ENCODE peak calls at places on chromosomes 13 and 19, in seven cellular contexts. One of them, this sample, is unnamed.
A peak's percentile ranks its signal among the peaks of the same experiment; 100 is the strongest.

GRCh38 chr19:13035820-13036365 is 40.6 kb downstream of the NFIX start:
- DNase-seq in astrocyte of the spinal cord: no peak
- DNase-seq in neural crest cell: no peak
- DNase-seq in AG09319: no peak
- DNase-seq in retinal pigment epithelial cell: no peak
- DNase-seq in fibroblast of mammary gland: no peak
- DNase-seq in uterus: no peak
- DNase-seq in this sample: no peak

GRCh38 chr19:51690359-51691121 is 2.6 kb upstream of the SPACA6 start:
- DNase-seq in neural crest cell: no peak
- DNase-seq in retinal pigment epithelial cell: peak; percentile 41
- DNase-seq in uterus: peak; percentile 85
- DNase-seq in AG09319: no peak
- DNase-seq in fibroblast of mammary gland: peak; percentile 60
- DNase-seq in astrocyte of the spinal cord: peak; percentile 83
- DNase-seq in this sample: peak; percentile 75

GRCh38 chr13:68927387-68928026 is 1180.1 kb upstream of the ATXN8OS start:
- DNase-seq in neural crest cell: peak; percentile 16
- DNase-seq in uterus: no peak
- DNase-seq in fibroblast of mammary gland: peak; percentile 2
- DNase-seq in AG09319: no peak
- DNase-seq in retinal pigment epithelial cell: peak; percentile 7
- DNase-seq in astrocyte of the spinal cord: peak; percentile 44
- DNase-seq in this sample: no peak

GRCh38 chr13:98403076-98403475 is 173.8 kb downstream of the STK24 start:
- DNase-seq in uterus: no peak
- DNase-seq in fibroblast of mammary gland: no peak
- DNase-seq in astrocyte of the spinal cord: no peak
- DNase-seq in retinal pigment epithelial cell: no peak
- DNase-seq in neural crest cell: no peak
- DNase-seq in AG09319: no peak
- DNase-seq in this sample: no peak

GRCh38 chr13:20616059-20616797 is 49.3 kb downstream of the IFT88 start:
- DNase-seq in uterus: no peak
- DNase-seq in AG09319: peak; percentile 32
- DNase-seq in retinal pigment epithelial cell: no peak
- DNase-seq in fibroblast of mammary gland: peak; percentile 91
- DNase-seq in astrocyte of the spinal cord: peak; percentile 85
- DNase-seq in neural crest cell: no peak
- DNase-seq in this sample: no peak

GRCh38 chr13:33261426-33262068 is 24.0 kb downstream of the STARD13 start:
- DNase-seq in neural crest cell: no peak
- DNase-seq in retinal pigment epithelial cell: no peak
- DNase-seq in uterus: peak; percentile 35
- DNase-seq in AG09319: no peak
- DNase-seq in astrocyte of the spinal cord: no peak
- DNase-seq in fibroblast of mammary gland: no peak
- DNase-seq in this sample: no peak

GRCh38 chr19:18408053-18408476 is 10.6 kb upstream of the LRRC25 start:
- DNase-seq in astrocyte of the spinal cord: no peak
- DNase-seq in uterus: no peak
- DNase-seq in fibroblast of mammary gland: no peak
- DNase-seq in neural crest cell: no peak
- DNase-seq in AG09319: no peak
- DNase-seq in retinal pigment epithelial cell: no peak
- DNase-seq in this sample: no peak

GRCh38 chr13:93709511-93710244 is 483.1 kb downstream of the GPC6 start:
- DNase-seq in AG09319: peak; percentile 29
- DNase-seq in retinal pigment epithelial cell: no peak
- DNase-seq in neural crest cell: no peak
- DNase-seq in astrocyte of the spinal cord: peak; percentile 22
- DNase-seq in uterus: no peak
- DNase-seq in fibroblast of mammary gland: no peak
- DNase-seq in this sample: no peak

GRCh38 chr13:21657538-21657937 is 13.3 kb upstream of the FGF9 start:
- DNase-seq in uterus: no peak
- DNase-seq in AG09319: no peak
- DNase-seq in astrocyte of the spinal cord: peak; percentile 56
- DNase-seq in fibroblast of mammary gland: peak; percentile 76
- DNase-seq in neural crest cell: no peak
- DNase-seq in retinal pigment epithelial cell: no peak
- DNase-seq in this sample: no peak

GRCh38 chr13:51998723-51999471 is 12.4 kb downstream of the ATP7B start:
- DNase-seq in neural crest cell: no peak
- DNase-seq in astrocyte of the spinal cord: no peak
- DNase-seq in retinal pigment epithelial cell: no peak
- DNase-seq in AG09319: no peak
- DNase-seq in fibroblast of mammary gland: no peak
- DNase-seq in uterus: no peak
- DNase-seq in this sample: no peak

GRCh38 chr13:84032116-84032515 is 149.8 kb upstream of the SLITRK1 start:
- DNase-seq in AG09319: no peak
- DNase-seq in astrocyte of the spinal cord: peak; percentile 14
- DNase-seq in uterus: no peak
- DNase-seq in fibroblast of mammary gland: peak; percentile 12
- DNase-seq in neural crest cell: no peak
- DNase-seq in retinal pigment epithelial cell: no peak
- DNase-seq in this sample: no peak

GRCh38 chr19:39765091-39766076 is 13.3 kb upstream of the LEUTX start:
- DNase-seq in fibroblast of mammary gland: peak; percentile 56
- DNase-seq in retinal pigment epithelial cell: peak; percentile 3
- DNase-seq in AG09319: no peak
- DNase-seq in neural crest cell: peak; percentile 76
- DNase-seq in astrocyte of the spinal cord: peak; percentile 29
- DNase-seq in uterus: peak; percentile 17
- DNase-seq in this sample: peak; percentile 46

GRCh38 chr19:41540041-41540695 is 35.8 kb upstream of the CEACAM21 start:
- DNase-seq in astrocyte of the spinal cord: no peak
- DNase-seq in fibroblast of mammary gland: no peak
- DNase-seq in neural crest cell: no peak
- DNase-seq in retinal pigment epithelial cell: no peak
- DNase-seq in AG09319: no peak
- DNase-seq in uterus: no peak
- DNase-seq in this sample: no peak

GRCh38 chr13:69809152-69809551 is 298.5 kb upstream of the ATXN8OS start:
- DNase-seq in AG09319: no peak
- DNase-seq in neural crest cell: no peak
- DNase-seq in uterus: no peak
- DNase-seq in fibroblast of mammary gland: no peak
- DNase-seq in retinal pigment epithelial cell: no peak
- DNase-seq in astrocyte of the spinal cord: no peak
- DNase-seq in this sample: no peak

GRCh38 chr13:93355094-93355493 is 128.5 kb downstream of the GPC6 start:
- DNase-seq in AG09319: no peak
- DNase-seq in retinal pigment epithelial cell: no peak
- DNase-seq in fibroblast of mammary gland: no peak
- DNase-seq in neural crest cell: no peak
- DNase-seq in uterus: no peak
- DNase-seq in astrocyte of the spinal cord: no peak
- DNase-seq in this sample: no peak

GRCh38 chr19:13181747-13182388 is 31.7 kb downstream of the IER2 start:
- DNase-seq in AG09319: no peak
- DNase-seq in neural crest cell: no peak
- DNase-seq in fibroblast of mammary gland: peak; percentile 60
- DNase-seq in retinal pigment epithelial cell: no peak
- DNase-seq in astrocyte of the spinal cord: peak; percentile 64
- DNase-seq in uterus: peak; percentile 64
- DNase-seq in this sample: peak; percentile 43

GRCh38 chr13:47603365-47603764 is 397.7 kb downstream of the SUCLA2 start:
- DNase-seq in neural crest cell: no peak
- DNase-seq in AG09319: no peak
- DNase-seq in astrocyte of the spinal cord: peak; percentile 48
- DNase-seq in retinal pigment epithelial cell: no peak
- DNase-seq in uterus: no peak
- DNase-seq in fibroblast of mammary gland: peak; percentile 44
- DNase-seq in this sample: no peak

DNA sequence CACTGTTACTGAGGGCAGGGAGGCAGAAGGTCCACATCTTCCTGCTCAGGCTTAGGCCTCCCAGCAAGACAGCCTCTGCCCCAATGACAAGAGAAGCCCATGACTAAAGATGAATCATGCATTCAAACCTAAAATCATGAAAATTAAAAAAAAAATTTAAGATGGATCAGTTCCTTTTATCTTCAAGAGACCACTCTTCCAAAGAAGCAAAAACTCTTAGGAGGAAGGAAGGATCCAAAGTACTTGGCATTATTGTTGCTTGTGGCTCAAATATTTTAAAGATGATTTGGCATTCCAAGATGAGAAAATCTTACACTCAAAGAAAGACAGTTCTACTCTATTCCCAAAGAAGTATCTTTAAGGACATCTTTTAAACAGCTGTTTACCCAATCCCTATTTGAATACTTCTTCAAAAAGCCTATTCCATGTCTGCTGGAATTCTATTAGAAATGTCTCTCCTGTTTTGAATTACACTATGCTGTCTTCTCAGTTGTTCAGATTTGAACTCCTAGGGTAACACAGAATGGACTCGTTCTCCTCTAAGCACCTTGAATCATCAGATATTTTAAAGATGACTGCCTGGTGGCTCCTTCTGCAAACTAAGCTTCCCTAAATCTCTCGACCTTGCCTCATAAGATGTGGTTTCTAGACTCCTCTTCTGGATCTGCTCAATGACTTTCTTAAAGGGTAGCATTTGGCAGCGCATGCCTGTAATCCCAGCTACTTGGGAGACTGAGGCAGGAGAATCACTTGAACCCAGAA is 7.0 kb downstream of the SERP2 start:
- DNase-seq in neural crest cell: no peak
- DNase-seq in retinal pigment epithelial cell: no peak
- DNase-seq in uterus: no peak
- DNase-seq in AG09319: no peak
- DNase-seq in fibroblast of mammary gland: peak; percentile 59
- DNase-seq in astrocyte of the spinal cord: peak; percentile 30
- DNase-seq in this sample: no peak
- TF ChIP-seq CTCF in neural crest cell: no peak
- TF ChIP-seq CTCF in retinal pigment epithelial cell: no peak
- TF ChIP-seq CTCF in uterus: no peak
- TF ChIP-seq CTCF in AG09319: no peak
- TF ChIP-seq CTCF in fibroblast of mammary gland: no peak
- TF ChIP-seq CTCF in astrocyte of the spinal cord: no peak
- TF ChIP-seq CTCF in this sample: no peak

GRCh38 chr19:7933828-7934725 is 8.1 kb upstream of the CTXN1 start:
- DNase-seq in neural crest cell: no peak
- DNase-seq in fibroblast of mammary gland: no peak
- DNase-seq in astrocyte of the spinal cord: no peak
- DNase-seq in uterus: no peak
- DNase-seq in retinal pigment epithelial cell: no peak
- DNase-seq in AG09319: no peak
- DNase-seq in this sample: no peak
- TF ChIP-seq CTCF in neural crest cell: peak; percentile 7
- TF ChIP-seq CTCF in fibroblast of mammary gland: no peak
- TF ChIP-seq CTCF in astrocyte of the spinal cord: no peak
- TF ChIP-seq CTCF in uterus: no peak
- TF ChIP-seq CTCF in retinal pigment epithelial cell: no peak
- TF ChIP-seq CTCF in AG09319: no peak
- TF ChIP-seq CTCF in this sample: no peak

GRCh38 chr19:3440082-3440481 is 40.2 kb downstream of the SMIM24 start:
- DNase-seq in neural crest cell: no peak
- DNase-seq in retinal pigment epithelial cell: no peak
- DNase-seq in AG09319: no peak
- DNase-seq in uterus: no peak
- DNase-seq in astrocyte of the spinal cord: no peak
- DNase-seq in fibroblast of mammary gland: peak; percentile 41
- DNase-seq in this sample: no peak
- TF ChIP-seq CTCF in neural crest cell: peak; percentile 47
- TF ChIP-seq CTCF in retinal pigment epithelial cell: peak; percentile 53
- TF ChIP-seq CTCF in AG09319: peak; percentile 31
- TF ChIP-seq CTCF in uterus: no peak
- TF ChIP-seq CTCF in astrocyte of the spinal cord: peak; percentile 47
- TF ChIP-seq CTCF in fibroblast of mammary gland: peak; percentile 49
- TF ChIP-seq CTCF in this sample: no peak

GRCh38 chr19:1622007-1622406 is 16.7 kb upstream of the UQCR11 start:
- DNase-seq in fibroblast of mammary gland: no peak
- DNase-seq in AG09319: no peak
- DNase-seq in uterus: no peak
- DNase-seq in retinal pigment epithelial cell: no peak
- DNase-seq in neural crest cell: no peak
- DNase-seq in astrocyte of the spinal cord: no peak
- DNase-seq in this sample: no peak

GRCh38 chr19:1621021-1621420 is 15.8 kb upstream of the UQCR11 start:
- DNase-seq in astrocyte of the spinal cord: no peak
- DNase-seq in retinal pigment epithelial cell: no peak
- DNase-seq in uterus: no peak
- DNase-seq in AG09319: no peak
- DNase-seq in fibroblast of mammary gland: no peak
- DNase-seq in neural crest cell: no peak
- DNase-seq in this sample: no peak

GRCh38 chr19:1621574-1621973 is 16.3 kb upstream of the UQCR11 start:
- DNase-seq in fibroblast of mammary gland: no peak
- DNase-seq in uterus: no peak
- DNase-seq in neural crest cell: no peak
- DNase-seq in AG09319: no peak
- DNase-seq in retinal pigment epithelial cell: no peak
- DNase-seq in astrocyte of the spinal cord: no peak
- DNase-seq in this sample: no peak

GRCh38 chr19:1624458-1624857 is 19.2 kb upstream of the UQCR11 start:
- DNase-seq in uterus: no peak
- DNase-seq in AG09319: no peak
- DNase-seq in astrocyte of the spinal cord: peak; percentile 52
- DNase-seq in retinal pigment epithelial cell: no peak
- DNase-seq in neural crest cell: peak; percentile 64
- DNase-seq in fibroblast of mammary gland: peak; percentile 66
- DNase-seq in this sample: no peak

DNA sequence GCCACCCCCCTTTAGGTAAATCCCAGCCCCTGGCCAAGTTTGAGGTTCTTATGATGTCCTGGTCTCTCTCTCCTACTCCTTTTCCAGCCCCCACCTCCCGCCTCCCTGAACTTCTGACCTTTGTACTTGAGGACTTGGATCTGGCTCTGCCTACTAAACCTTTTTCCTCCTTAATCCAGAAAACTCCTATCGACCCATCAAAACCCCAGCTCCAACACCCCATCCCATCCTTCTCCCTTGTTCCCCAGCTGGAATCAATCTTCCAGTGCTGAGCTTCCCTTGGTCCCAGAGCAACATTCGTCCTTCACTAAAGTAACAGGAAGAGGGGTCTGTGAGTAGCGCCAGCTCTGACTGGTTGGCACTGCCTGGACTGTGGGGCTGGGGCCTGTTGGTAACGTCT is 17.3 kb upstream of the UQCR11 start:
- DNase-seq in fibroblast of mammary gland: no peak
- DNase-seq in AG09319: no peak
- DNase-seq in astrocyte of the spinal cord: no peak
- DNase-seq in retinal pigment epithelial cell: no peak
- DNase-seq in neural crest cell: no peak
- DNase-seq in uterus: no peak
- DNase-seq in this sample: no peak
- TF ChIP-seq CTCF in fibroblast of mammary gland: no peak
- TF ChIP-seq CTCF in AG09319: no peak
- TF ChIP-seq CTCF in astrocyte of the spinal cord: no peak
- TF ChIP-seq CTCF in retinal pigment epithelial cell: no peak
- TF ChIP-seq CTCF in neural crest cell: no peak
- TF ChIP-seq CTCF in uterus: no peak
- TF ChIP-seq CTCF in this sample: no peak